ENCODE peak calls at places on chromosomes 5 and 9, in four cellular contexts. D, V, Z and O are unnamed samples.

GRCh38 chr5:103927739-103928138 is 365.1 kb upstream of the NUDT12 start:
- DNase-seq in V (no peak), Z (no peak), D (no peak), O (no peak)

GRCh38 chr9:72333758-72334157 is 31.2 kb downstream of the ZFAND5 start:
- DNase-seq in V (no peak), D (no peak), Z (peak), O (no peak)

GRCh38 chr5:1643651-1644392 is 120.1 kb upstream of the LPCAT1 start:
- DNase-seq in V (no peak), Z (peak), D (no peak), O (no peak)

GRCh38 chr9:69120380-69121154 is 53.5 kb upstream of the TJP2 start:
- DNase-seq in D (peak), V (peak), Z (peak), O (peak)

GRCh38 chr9:97766092-97766491 is 69.0 kb upstream of the XPA start:
- DNase-seq in V (no peak), D (no peak), Z (no peak), O (no peak)

GRCh38 chr9:81848472-81848871 is 79.8 kb upstream of the SPATA31D4 start:
- DNase-seq in Z (no peak), D (no peak), V (no peak), O (no peak)

GRCh38 chr5:61449756-61450155 is 117.7 kb downstream of the ZSWIM6 start:
- DNase-seq in V (no peak), Z (no peak), D (no peak), O (no peak)

GRCh38 chr9:2613730-2614271 is 7.8 kb upstream of the VLDLR start:
- DNase-seq in D (no peak), Z (peak), V (no peak), O (no peak)

GRCh38 chr5:137872476-137872875 is 4.8 kb downstream of the MYOT start:
- DNase-seq in Z (no peak), V (no peak), D (no peak), O (no peak)

GRCh38 chr5:50888754-50889153 is 222.3 kb downstream of the PARP8 start:
- DNase-seq in Z (no peak), D (no peak), V (no peak), O (no peak)

GRCh38 chr5:137607771-137608170 is 108.6 kb upstream of the SPOCK1 start:
- DNase-seq in V (no peak), Z (no peak), D (no peak), O (no peak)

GRCh38 chr5:68550031-68550430 is 334.5 kb downstream of the PIK3R1 start:
- DNase-seq in V (no peak), Z (no peak), D (no peak), O (no peak)

GRCh38 chr9:22142681-22143080 is 133.6 kb upstream of the CDKN2B start:
- DNase-seq in D (no peak), Z (no peak), V (no peak), O (no peak)

GRCh38 chr5:131548190-131548589 is 86.8 kb downstream of the RAPGEF6 start:
- DNase-seq in Z (no peak), V (no peak), D (no peak), O (no peak)

GRCh38 chr5:137563646-137564474 is 64.7 kb upstream of the SPOCK1 start:
- DNase-seq in V (no peak), Z (no peak), D (no peak), O (peak)

GRCh38 chr5:111948517-111948916 is 191.5 kb upstream of the NREP start:
- DNase-seq in D (no peak), Z (no peak), V (no peak), O (no peak)

GRCh38 chr5:106154280-106154716 is 1516.4 kb downstream of the EFNA5 start:
- DNase-seq in V (no peak), D (no peak), Z (peak), O (peak)

GRCh38 chr9:119332522-119332921 is 36.7 kb downstream of the BRINP1 start:
- DNase-seq in D (no peak), V (no peak), Z (peak), O (no peak)

GRCh38 chr5:112628219-112628618 is 109.5 kb upstream of the APC start:
- DNase-seq in V (no peak), D (no peak), Z (peak), O (no peak)